ENCODE peak calls at places on chromosomes 13 and 19, in five cellular contexts. W, S, T, Q and M are unnamed samples.

GRCh38 chr19:7973883-7974282 is 30.4 kb upstream of the TIMM44 start:
- DNase-seq in W (no peak), S (no peak), T (no peak), Q (no peak), M (no peak)

GRCh38 chr19:35309481-35310279 is 17.7 kb downstream of the MAG start:
- DNase-seq in W (no peak), S (no peak), T (no peak), Q (peak; percentile 87), M (peak; percentile 90)

GRCh38 chr13:44388427-44388826 is 14.8 kb downstream of the SERP2 start:
- DNase-seq in W (no peak), S (no peak), T (peak; percentile 47), Q (peak; percentile 31), M (peak; percentile 27)

GRCh38 chr13:21061077-21061945 is at the start of gene LATS2:
- DNase-seq in W (peak; percentile 80), S (peak; percentile 33), T (peak; percentile 62), Q (peak; percentile 87), M (peak; percentile 88)

GRCh38 chr13:49895826-49896225 is 40.3 kb downstream of the SPRYD7 start:
- DNase-seq in W (no peak), S (no peak), T (no peak), Q (no peak), M (no peak)

GRCh38 chr19:677201-677600 is 1.0 kb downstream of the FSTL3 start:
- DNase-seq in W (no peak), S (no peak), T (peak; percentile 67), Q (peak; percentile 38), M (no peak)

GRCh38 chr13:21798181-21798580 is 127.3 kb downstream of the FGF9 start:
- DNase-seq in W (no peak), S (no peak), T (no peak), Q (no peak), M (no peak)

GRCh38 chr19:32367063-32367462 is 21.7 kb downstream of the ZNF507 start:
- DNase-seq in W (no peak), S (no peak), T (no peak), Q (no peak), M (no peak)

GRCh38 chr13:51241720-51242119 is 19.5 kb downstream of the FAM124A start:
- DNase-seq in W (no peak), S (no peak), T (no peak), Q (no peak), M (no peak)

GRCh38 chr19:49333426-49334288 is 1.5 kb upstream of the CD37 start:
- DNase-seq in W (no peak), S (peak; percentile 84), T (no peak), Q (no peak), M (no peak)

GRCh38 chr19:18657590-18658365 is 20.9 kb downstream of the KLHL26 start:
- DNase-seq in W (no peak), S (no peak), T (peak; percentile 76), Q (no peak), M (peak; percentile 42)

GRCh38 chr13:104024416-104025170 is 958.4 kb upstream of the SLC10A2 start:
- DNase-seq in W (no peak), S (no peak), T (no peak), Q (no peak), M (no peak)

GRCh38 chr13:49437705-49438104 is 6.2 kb downstream of the CAB39L start:
- DNase-seq in W (no peak), S (no peak), T (no peak), Q (no peak), M (no peak)

GRCh38 chr19:1315470-1316166 is 29.9 kb downstream of the EFNA2 start:
- DNase-seq in W (peak; percentile 72), S (no peak), T (peak; percentile 95), Q (no peak), M (peak; percentile 81)

GRCh38 chr13:57557979-57558529 is 73.5 kb upstream of the PCDH17 start:
- DNase-seq in W (peak; percentile 22), S (no peak), T (peak; percentile 2), Q (peak; percentile 15), M (no peak)

GRCh38 chr13:51534075-51534817 is 50.0 kb upstream of the WDFY2 start:
- DNase-seq in W (no peak), S (no peak), T (no peak), Q (no peak), M (no peak)

GRCh38 chr13:97757807-97758206 is 195.7 kb upstream of the IPO5 start:
- DNase-seq in W (no peak), S (no peak), T (no peak), Q (no peak), M (no peak)

GRCh38 chr13:43766766-43767165 is 20.0 kb downstream of the ENOX1 start:
- DNase-seq in W (no peak), S (no peak), T (no peak), Q (no peak), M (no peak)

GRCh38 chr13:99207511-99207910 is 6.9 kb downstream of the UBAC2 start:
- DNase-seq in W (no peak), S (no peak), T (no peak), Q (no peak), M (no peak)

GRCh38 chr13:100154835-100155463 is 66.1 kb downstream of the PCCA start:
- DNase-seq in W (no peak), S (no peak), T (no peak), Q (no peak), M (no peak)

GRCh38 chr19:17391371-17392151 is 2.4 kb downstream of the CCDC194 start:
- DNase-seq in W (no peak), S (no peak), T (peak; percentile 52), Q (no peak), M (peak; percentile 44)

GRCh38 chr19:47471733-47472457 is at the start of gene SLC8A2:
- DNase-seq in W (peak; percentile 88), S (no peak), T (peak; percentile 99), Q (peak; percentile 52), M (peak; percentile 99)

GRCh38 chr19:49497047-49497789 is 984 bp downstream of the RPS11 start:
- DNase-seq in W (no peak), S (no peak), T (peak; percentile 68), Q (no peak), M (peak; percentile 47)

GRCh38 chr19:45076851-45077730 is 813 bp upstream of the ZNF296 start:
- DNase-seq in W (no peak), S (no peak), T (no peak), Q (no peak), M (no peak)

GRCh38 chr19:30745476-30745985 is 373.3 kb downstream of the ZNF536 start:
- DNase-seq in W (no peak), S (no peak), T (no peak), Q (no peak), M (no peak)

GRCh38 chr19:18107235-18108083 is 9.9 kb downstream of the MAST3 start:
- DNase-seq in W (no peak), S (no peak), T (peak; percentile 21), Q (no peak), M (no peak)

GRCh38 chr13:71754407-71754974 is 112.5 kb downstream of the DACH1 start:
- DNase-seq in W (no peak), S (no peak), T (no peak), Q (no peak), M (no peak)

GRCh38 chr19:4140237-4140711 is 13.2 kb upstream of the CREB3L3 start:
- DNase-seq in W (peak; percentile 85), S (no peak), T (peak; percentile 86), Q (peak; percentile 70), M (peak; percentile 78)

GRCh38 chr19:48170817-48171347 is 402 bp downstream of the ZSWIM9 start:
- DNase-seq in W (no peak), S (no peak), T (peak; percentile 64), Q (no peak), M (no peak)

GRCh38 chr19:11063434-11063833 is 25.8 kb upstream of the LDLR start:
- DNase-seq in W (no peak), S (no peak), T (no peak), Q (no peak), M (no peak)

GRCh38 chr13:114110091-114110829 is 22.2 kb downstream of the RASA3 start:
- DNase-seq in W (no peak), S (no peak), T (peak; percentile 66), Q (no peak), M (no peak)

GRCh38 chr13:50910483-50910805 is 853 bp downstream of the RNASEH2B start:
- DNase-seq in W (peak; percentile 27), S (no peak), T (peak; percentile 73), Q (peak; percentile 29), M (no peak)

GRCh38 chr19:18053571-18054219 is 33.0 kb downstream of the IL12RB1 start:
- DNase-seq in W (no peak), S (no peak), T (no peak), Q (no peak), M (no peak)

GRCh38 chr13:34207334-34207733 is 389.4 kb downstream of the RFC3 start:
- DNase-seq in W (no peak), S (no peak), T (no peak), Q (no peak), M (no peak)

GRCh38 chr13:66114127-66114526 is 1116.0 kb downstream of the PCDH9 start:
- DNase-seq in W (no peak), S (no peak), T (peak; percentile 2), Q (no peak), M (no peak)

GRCh38 chr19:33219261-33219812 is 6.3 kb downstream of the SLC7A10 start:
- DNase-seq in W (no peak), S (no peak), T (no peak), Q (no peak), M (no peak)

GRCh38 chr13:49584771-49585182 is 581 bp downstream of the RCBTB1 start:
- DNase-seq in W (no peak), S (no peak), T (no peak), Q (no peak), M (no peak)

DNA sequence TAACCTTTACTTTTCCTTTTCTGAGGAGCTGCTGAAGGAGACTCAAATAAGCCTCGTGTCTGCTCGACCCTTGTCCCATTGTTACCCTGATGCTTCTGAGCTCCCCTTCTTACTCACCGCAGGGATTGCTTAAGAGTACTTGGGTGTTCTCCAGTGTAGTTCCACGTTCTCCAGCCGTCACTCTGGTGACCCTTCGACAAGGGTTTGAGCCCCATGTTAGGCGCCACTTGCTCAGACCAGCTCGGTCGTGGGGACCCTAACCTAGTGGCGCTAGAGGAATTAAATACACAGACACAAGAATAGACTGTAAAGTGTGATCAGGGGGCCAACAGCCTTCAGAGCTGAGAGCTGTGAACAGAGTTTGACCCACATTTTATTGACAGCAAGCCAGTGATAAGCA is 10.3 kb downstream of the ZNF480 start:
- DNase-seq in W (no peak), S (no peak), T (no peak), Q (no peak), M (no peak)
- TF ChIP-seq FOXM1 in W (no peak), S (no peak), T (no peak), Q (no peak), M (no peak)

DNA sequence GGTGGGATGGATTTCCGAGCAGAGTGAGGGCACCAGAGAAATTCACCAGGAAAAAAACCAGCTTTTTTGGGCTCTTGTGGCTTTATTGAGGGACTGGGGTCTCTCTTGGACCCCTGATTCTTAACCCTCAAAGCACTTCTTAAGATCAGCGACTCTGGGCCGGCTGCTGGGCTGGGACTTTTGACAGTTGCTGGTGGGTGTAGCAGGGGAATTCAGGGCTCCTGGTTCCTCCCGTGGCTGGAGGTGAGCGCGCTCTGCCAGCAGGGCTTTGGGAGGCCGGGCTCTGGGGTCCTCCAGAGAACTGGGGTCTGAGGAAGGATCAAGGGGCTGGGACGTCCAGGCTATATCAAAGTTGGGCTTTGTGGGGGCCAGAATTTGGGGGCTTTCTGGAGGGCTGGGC is 3.3 kb downstream of the CRB3 start:
- DNase-seq in W (no peak), S (no peak), T (no peak), Q (no peak), M (peak; percentile 4)
- TF ChIP-seq FOXM1 in W (no peak), S (no peak), T (no peak), Q (no peak), M (no peak)

GRCh38 chr19:29672933-29673336 is 7.7 kb downstream of the PLEKHF1 start:
- DNase-seq in W (no peak), S (peak; percentile 69), T (no peak), Q (no peak), M (no peak)
- TF ChIP-seq FOXM1 in W (no peak), S (no peak), T (no peak), Q (no peak), M (no peak)

GRCh38 chr13:37109080-37109678 is 3.7 kb upstream of the CSNK1A1L start:
- DNase-seq in W (peak; percentile 16), S (no peak), T (peak; percentile 26), Q (peak; percentile 3), M (no peak)
- TF ChIP-seq FOXM1 in W (no peak), S (no peak), T (no peak), Q (no peak), M (no peak)